ENCODE peak calls at places on chromosome 21, in five cellular contexts. H, V, T, D and I are unnamed samples.

GRCh38 chr21:26147535-26147934 is 23.0 kb downstream of the APP start:
- DNase-seq in H (no peak), V (no peak), T (no peak), D (no peak), I (no peak)

GRCh38 chr21:21163904-21164303 is 165.7 kb downstream of the NCAM2 start:
- DNase-seq in H (peak; percentile 53), V (no peak), T (no peak), D (no peak), I (peak; percentile 22)

GRCh38 chr21:44496900-44497550 is 41.7 kb downstream of the LRRC3 start:
- DNase-seq in H (no peak), V (peak; percentile 62), T (no peak), D (no peak), I (no peak)

GRCh38 chr21:15682977-15683376 is 46.8 kb upstream of the USP25 start:
- DNase-seq in H (no peak), V (no peak), T (no peak), D (no peak), I (no peak)

GRCh38 chr21:38945536-38946245 is 140.0 kb downstream of the ETS2 start:
- DNase-seq in H (no peak), V (no peak), T (no peak), D (no peak), I (no peak)

GRCh38 chr21:45390121-45390751 is 14.7 kb upstream of the COL18A1 start:
- DNase-seq in H (no peak), V (peak; percentile 43), T (no peak), D (no peak), I (no peak)

GRCh38 chr21:27168084-27168483 is 201.2 kb upstream of the ADAMTS5 start:
- DNase-seq in H (no peak), V (no peak), T (no peak), D (no peak), I (no peak)

GRCh38 chr21:35868005-35868868 is 192.1 kb downstream of the SETD4 start:
- DNase-seq in H (no peak), V (no peak), T (no peak), D (no peak), I (no peak)

GRCh38 chr21:28636988-28637691 is 355.5 kb downstream of the LTN1 start:
- DNase-seq in H (no peak), V (no peak), T (no peak), D (no peak), I (no peak)

GRCh38 chr21:14734833-14735232 is 188.7 kb upstream of the SAMSN1 start:
- DNase-seq in H (no peak), V (no peak), T (no peak), D (no peak), I (no peak)

GRCh38 chr21:45887121-45887611 is 94.4 kb upstream of the COL6A1 start:
- DNase-seq in H (no peak), V (peak; percentile 65), T (no peak), D (no peak), I (no peak)

GRCh38 chr21:27495836-27496235 is 528.9 kb upstream of the ADAMTS5 start:
- DNase-seq in H (no peak), V (no peak), T (no peak), D (no peak), I (no peak)

GRCh38 chr21:27722095-27722494 is 755.2 kb upstream of the ADAMTS5 start:
- DNase-seq in H (no peak), V (no peak), T (no peak), D (no peak), I (no peak)

GRCh38 chr21:45142469-45142868 is 68.1 kb downstream of the ADARB1 start:
- DNase-seq in H (no peak), V (no peak), T (no peak), D (no peak), I (peak; percentile 79)

GRCh38 chr21:45102391-45102932 is 28.1 kb downstream of the ADARB1 start:
- DNase-seq in H (no peak), V (no peak), T (no peak), D (no peak), I (peak; percentile 39)

GRCh38 chr21:21807598-21807903 is 809.3 kb downstream of the NCAM2 start:
- DNase-seq in H (no peak), V (no peak), T (no peak), D (no peak), I (no peak)

GRCh38 chr21:29670228-29670627 is 269.6 kb downstream of the GRIK1 start:
- DNase-seq in H (no peak), V (no peak), T (no peak), D (no peak), I (no peak)

GRCh38 chr21:29673096-29673610 is 266.6 kb downstream of the GRIK1 start:
- DNase-seq in H (no peak), V (no peak), T (no peak), D (no peak), I (no peak)

GRCh38 chr21:29674343-29674742 is 265.5 kb downstream of the GRIK1 start:
- DNase-seq in H (no peak), V (no peak), T (no peak), D (no peak), I (no peak)

GRCh38 chr21:29669416-29669815 is 270.4 kb downstream of the GRIK1 start:
- DNase-seq in H (no peak), V (no peak), T (no peak), D (no peak), I (peak; percentile 3)

GRCh38 chr21:29671728-29672127 is 268.1 kb downstream of the GRIK1 start:
- DNase-seq in H (no peak), V (no peak), T (no peak), D (no peak), I (no peak)
- TF ChIP-seq CTCF in H (peak; percentile 33), V (no peak), T (no peak), D (no peak), I (no peak)

GRCh38 chr21:34724857-34725195 is 56.0 kb downstream of the CLIC6 start:
- DNase-seq in H (no peak), V (no peak), T (no peak), D (no peak), I (no peak)

GRCh38 chr21:34728479-34728878 is 59.7 kb downstream of the CLIC6 start:
- DNase-seq in H (no peak), V (no peak), T (no peak), D (no peak), I (no peak)

GRCh38 chr21:34726627-34727337 is 58.0 kb downstream of the CLIC6 start:
- DNase-seq in H (no peak), V (no peak), T (no peak), D (no peak), I (no peak)

GRCh38 chr21:34724131-34724856 is 55.5 kb downstream of the CLIC6 start:
- DNase-seq in H (no peak), V (no peak), T (no peak), D (no peak), I (no peak)

DNA sequence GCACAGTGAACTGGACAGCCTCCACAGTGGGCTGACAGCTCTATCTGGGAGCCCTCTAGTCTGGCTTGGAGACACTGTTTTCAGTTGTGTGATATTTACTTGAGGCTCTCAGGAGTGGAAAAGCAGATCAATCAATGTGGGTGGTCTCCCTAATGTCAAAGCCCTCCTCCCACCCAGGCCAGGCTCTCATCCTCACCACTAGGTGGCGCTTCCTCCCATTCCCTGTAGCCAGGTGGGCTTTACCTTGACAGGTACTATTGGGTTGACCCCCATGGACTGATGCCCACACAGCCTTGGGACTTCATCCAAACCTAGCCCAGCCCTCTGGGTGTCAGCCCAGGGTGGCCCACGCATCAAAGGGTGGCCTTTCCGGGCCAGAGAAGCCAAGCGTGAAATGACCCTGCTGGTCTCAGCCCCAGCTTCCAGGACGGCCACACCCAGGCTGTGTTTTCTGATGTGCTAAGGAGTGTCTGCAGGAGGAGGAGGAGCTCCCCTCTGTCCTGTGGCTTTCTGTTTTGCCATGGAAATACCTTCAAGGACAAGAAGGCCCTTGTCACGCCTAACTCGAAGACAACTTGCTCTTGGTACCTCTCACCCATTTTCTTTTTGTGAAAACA is 54.0 kb downstream of the CLIC6 start:
- DNase-seq in H (peak; percentile 34), V (no peak), T (no peak), D (no peak), I (no peak)
- TF ChIP-seq CTCF in H (peak; percentile 73), V (peak; percentile 32), T (peak; percentile 29), D (peak; percentile 24), I (peak; percentile 67)

GRCh38 chr21:33211732-33212131 is 18.0 kb upstream of the IFNAR2 start:
- DNase-seq in H (no peak), V (no peak), T (no peak), D (no peak), I (no peak)

GRCh38 chr21:33211305-33211704 is 18.4 kb upstream of the IFNAR2 start:
- DNase-seq in H (no peak), V (no peak), T (no peak), D (no peak), I (no peak)

GRCh38 chr21:33212159-33212851 is 17.4 kb upstream of the IFNAR2 start:
- DNase-seq in H (no peak), V (no peak), T (no peak), D (no peak), I (no peak)

GRCh38 chr21:33217168-33217567 is 12.6 kb upstream of the IFNAR2 start:
- DNase-seq in H (no peak), V (no peak), T (no peak), D (no peak), I (no peak)

GRCh38 chr21:33214056-33214455 is 15.7 kb upstream of the IFNAR2 start:
- DNase-seq in H (no peak), V (no peak), T (no peak), D (no peak), I (no peak)
- TF ChIP-seq CTCF in H (no peak), V (no peak), T (no peak), D (no peak), I (no peak)

GRCh38 chr21:41071410-41071809 is 96.5 kb upstream of the BACE2 start:
- DNase-seq in H (peak; percentile 21), V (no peak), T (no peak), D (no peak), I (no peak)
- TF ChIP-seq CTCF in H (no peak), V (no peak), T (no peak), D (no peak), I (peak; percentile 28)

GRCh38 chr21:34801519-34802132 is 132.8 kb downstream of the CLIC6 start:
- DNase-seq in H (peak; percentile 28), V (no peak), T (no peak), D (no peak), I (no peak)
- TF ChIP-seq CTCF in H (peak; percentile 20), V (peak; percentile 14), T (no peak), D (no peak), I (peak; percentile 38)

GRCh38 chr21:18369115-18369514 is 34.5 kb downstream of the TMPRSS15 start:
- DNase-seq in H (peak; percentile 10), V (no peak), T (no peak), D (no peak), I (no peak)
- TF ChIP-seq CTCF in H (peak; percentile 42), V (peak; percentile 27), T (no peak), D (no peak), I (no peak)

DNA sequence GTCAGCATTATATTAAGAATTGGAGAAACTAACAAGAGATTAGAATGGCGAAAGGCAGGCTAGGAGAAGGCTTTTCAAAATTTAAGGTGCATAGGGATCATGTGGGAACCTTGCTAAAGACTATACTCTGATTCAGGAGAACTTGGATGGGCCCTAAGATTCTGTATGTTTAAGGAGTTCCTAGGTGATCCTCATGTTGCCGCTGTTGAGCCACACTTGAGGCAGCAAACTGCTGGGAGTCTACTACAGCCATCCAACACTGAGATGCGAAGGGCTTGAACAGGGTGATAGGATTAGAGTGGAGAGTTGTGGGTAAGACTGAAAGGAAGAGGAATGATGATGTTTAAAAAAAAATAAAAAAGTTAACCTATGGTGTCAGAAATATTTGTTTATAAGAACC is 1013.2 kb downstream of the MRPL39 start:
- DNase-seq in H (no peak), V (no peak), T (no peak), D (no peak), I (no peak)
- TF ChIP-seq CTCF in H (no peak), V (no peak), T (no peak), D (no peak), I (no peak)